ENCODE peak calls at places on chromosomes 1 and 21, in five cellular contexts. H is GM23248, Q is neural progenitor cell, X is PC-3, B is SK-N-SH. T is an unnamed sample.
A peak's percentile ranks its signal among the peaks of the same experiment; 100 is the strongest.

GRCh38 chr1:207032528-207033017 is at the start of gene C1orf116:
- DNase-seq in H (no peak), Q (peak; percentile 61), X (peak; percentile 99), B (no peak), T (peak; percentile 97)

GRCh38 chr1:209560952-209561351 is 22.6 kb upstream of the CAMK1G start:
- DNase-seq in H (no peak), Q (no peak), X (no peak), B (peak; percentile 35), T (no peak)

GRCh38 chr1:241736387-241736786 is 84.3 kb downstream of the WDR64 start:
- DNase-seq in H (no peak), Q (peak; percentile 15), X (no peak), B (no peak), T (peak; percentile 23)

GRCh38 chr1:51663105-51663504 is 46.2 kb downstream of the OSBPL9 start:
- DNase-seq in H (no peak), Q (no peak), X (no peak), B (no peak), T (no peak)

GRCh38 chr1:242199861-242200458 is 201.1 kb upstream of the MAP1LC3C start:
- DNase-seq in H (no peak), Q (no peak), X (no peak), B (no peak), T (no peak)

GRCh38 chr1:23450894-23451293 is 26.3 kb upstream of the TCEA3 start:
- DNase-seq in H (no peak), Q (no peak), X (no peak), B (no peak), T (no peak)

GRCh38 chr1:19367584-19368041 is 55.5 kb downstream of the SLC66A1 start:
- DNase-seq in H (no peak), Q (no peak), X (no peak), B (peak; percentile 64), T (no peak)

GRCh38 chr1:28775121-28775942 is 36.6 kb upstream of the OPRD1 start:
- DNase-seq in H (peak; percentile 72), Q (peak; percentile 23), X (no peak), B (no peak), T (peak; percentile 89)

GRCh38 chr1:38905985-38906384 is 24.6 kb upstream of the GJA9 start:
- DNase-seq in H (no peak), Q (no peak), X (no peak), B (no peak), T (no peak)

GRCh38 chr1:10979483-10979920 is 33.0 kb upstream of the TARDBP start:
- DNase-seq in H (peak; percentile 50), Q (peak; percentile 50), X (no peak), B (no peak), T (no peak)

GRCh38 chr1:223219846-223220610 is 77.0 kb upstream of the TLR5 start:
- DNase-seq in H (no peak), Q (no peak), X (no peak), B (no peak), T (no peak)

GRCh38 chr1:168811213-168811612 is 82.2 kb upstream of the DPT start:
- DNase-seq in H (peak; percentile 17), Q (no peak), X (no peak), B (no peak), T (no peak)

GRCh38 chr21:45941338-45941710 is 40.2 kb upstream of the COL6A1 start:
- DNase-seq in H (no peak), Q (no peak), X (no peak), B (peak; percentile 21), T (no peak)

GRCh38 chr1:111563619-111564018 is 56.0 kb upstream of the RAP1A start:
- DNase-seq in H (peak; percentile 87), Q (no peak), X (peak; percentile 81), B (no peak), T (no peak)

GRCh38 chr1:179121159-179121938 is 39.5 kb downstream of the TOR3A start:
- DNase-seq in H (peak; percentile 72), Q (peak; percentile 44), X (peak; percentile 68), B (peak; percentile 42), T (peak; percentile 79)

GRCh38 chr1:109425391-109425790 is 857 bp downstream of the PSMA5 start:
- DNase-seq in H (peak; percentile 54), Q (no peak), X (peak; percentile 13), B (no peak), T (peak; percentile 8)

GRCh38 chr21:27772816-27773215 is 805.9 kb upstream of the ADAMTS5 start:
- DNase-seq in H (peak; percentile 27), Q (no peak), X (no peak), B (no peak), T (no peak)

GRCh38 chr1:53548031-53548491 is 88.9 kb downstream of the DMRTB1 start:
- DNase-seq in H (no peak), Q (no peak), X (no peak), B (peak; percentile 10), T (no peak)

GRCh38 chr1:184513421-184513820 is 126.6 kb downstream of the C1orf21 start:
- DNase-seq in H (no peak), Q (no peak), X (no peak), B (no peak), T (peak; percentile 26)

GRCh38 chr1:2393471-2393877 is 1.8 kb downstream of the RER1 start:
- DNase-seq in H (no peak), Q (no peak), X (no peak), B (no peak), T (no peak)

GRCh38 chr21:28821276-28822063 is 171.2 kb downstream of the LTN1 start:
- DNase-seq in H (peak; percentile 5), Q (no peak), X (peak; percentile 36), B (no peak), T (no peak)

GRCh38 chr1:31843506-31843905 is 27.7 kb upstream of the SPOCD1 start:
- DNase-seq in H (peak; percentile 97), Q (no peak), X (peak; percentile 41), B (no peak), T (peak; percentile 19)

GRCh38 chr1:86868477-86868876 is 45.4 kb downstream of the SELENOF start:
- DNase-seq in H (peak; percentile 46), Q (no peak), X (no peak), B (no peak), T (no peak)

GRCh38 chr1:29521438-29521715 is 285.1 kb downstream of the PTPRU start:
- DNase-seq in H (no peak), Q (no peak), X (no peak), B (no peak), T (no peak)

GRCh38 chr1:17596186-17596585 is 56.7 kb downstream of the ARHGEF10L start:
- DNase-seq in H (no peak), Q (no peak), X (no peak), B (no peak), T (no peak)

GRCh38 chr1:238469146-238469601 is 578.5 kb upstream of the ZP4 start:
- DNase-seq in H (peak; percentile 26), Q (no peak), X (no peak), B (no peak), T (no peak)

GRCh38 chr1:147478556-147478955 is 62.7 kb upstream of the BCL9 start:
- DNase-seq in H (peak; percentile 6), Q (no peak), X (peak; percentile 96), B (no peak), T (no peak)

GRCh38 chr1:155648207-155649147 is 38.5 kb downstream of the MSTO1 start:
- DNase-seq in H (peak; percentile 92), Q (peak; percentile 78), X (peak; percentile 93), B (peak; percentile 20), T (peak; percentile 60)

GRCh38 chr1:90133133-90133532 is 138.2 kb downstream of the ZNF326 start:
- DNase-seq in H (peak; percentile 16), Q (peak; percentile 80), X (peak; percentile 62), B (peak; percentile 24), T (peak; percentile 83)

GRCh38 chr1:44112486-44112885 is 6.1 kb upstream of the KLF17 start:
- DNase-seq in H (peak; percentile 50), Q (no peak), X (peak; percentile 6), B (no peak), T (no peak)
- TF ChIP-seq EZH2phosphoT487 in H (no peak), Q (no peak), X (no peak), B (no peak), T (no peak)

GRCh38 chr1:162006081-162006480 is 17.6 kb downstream of the OLFML2B start:
- DNase-seq in H (no peak), Q (no peak), X (no peak), B (no peak), T (no peak)

GRCh38 chr1:162004441-162004950 is 19.2 kb downstream of the OLFML2B start:
- DNase-seq in H (no peak), Q (no peak), X (no peak), B (no peak), T (no peak)

GRCh38 chr1:162003825-162004205 is 19.9 kb downstream of the OLFML2B start:
- DNase-seq in H (peak; percentile 91), Q (no peak), X (peak; percentile 97), B (no peak), T (no peak)

GRCh38 chr1:162000053-162000420 is 23.6 kb downstream of the OLFML2B start:
- DNase-seq in H (no peak), Q (no peak), X (no peak), B (no peak), T (no peak)

DNA sequence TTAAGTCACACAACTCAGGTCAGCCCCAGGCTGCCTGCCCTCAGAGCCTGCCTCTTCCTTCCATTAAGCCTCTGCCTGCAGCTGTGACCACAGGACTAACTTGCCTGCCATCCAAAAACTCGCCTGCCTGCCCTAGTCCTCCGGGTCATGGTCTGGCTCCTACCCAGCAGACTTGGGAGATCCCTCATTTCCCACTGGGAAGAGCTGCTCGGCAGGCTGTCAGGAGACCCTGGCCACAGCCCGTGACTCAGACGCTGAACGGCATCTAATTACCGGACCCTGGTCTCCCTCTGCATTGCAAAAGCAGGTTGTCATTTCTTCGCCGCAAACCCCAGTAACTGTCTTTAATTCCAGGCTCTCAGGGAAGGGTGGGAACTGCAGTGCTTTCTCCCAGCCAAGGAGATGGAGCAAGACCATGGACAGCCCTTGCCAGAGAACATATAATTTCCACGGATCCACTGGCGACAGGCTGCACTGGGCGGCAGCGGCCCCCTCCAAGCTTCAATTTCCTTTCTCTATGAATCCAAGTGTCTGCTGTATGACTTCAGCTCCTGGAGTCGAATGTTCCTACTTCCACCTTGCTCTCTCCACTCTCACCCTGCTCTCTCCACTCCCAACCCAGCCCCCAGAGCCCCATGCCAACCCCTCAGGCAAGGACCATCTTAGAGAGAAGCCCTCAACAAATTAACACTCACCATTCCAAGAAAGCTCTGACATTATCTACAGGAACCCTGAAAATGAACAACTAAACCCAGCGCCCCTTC is 20.4 kb downstream of the OLFML2B start:
- DNase-seq in H (peak; percentile 95), Q (no peak), X (peak; percentile 99), B (no peak), T (no peak)
- H2AFZ ChIP-seq in H (peak overlapping the region; percentile 14), Q (no peak overlapping the region), X (peak overlapping the region; percentile 51), B (no peak overlapping the region), T (no peak overlapping the region)

DNA sequence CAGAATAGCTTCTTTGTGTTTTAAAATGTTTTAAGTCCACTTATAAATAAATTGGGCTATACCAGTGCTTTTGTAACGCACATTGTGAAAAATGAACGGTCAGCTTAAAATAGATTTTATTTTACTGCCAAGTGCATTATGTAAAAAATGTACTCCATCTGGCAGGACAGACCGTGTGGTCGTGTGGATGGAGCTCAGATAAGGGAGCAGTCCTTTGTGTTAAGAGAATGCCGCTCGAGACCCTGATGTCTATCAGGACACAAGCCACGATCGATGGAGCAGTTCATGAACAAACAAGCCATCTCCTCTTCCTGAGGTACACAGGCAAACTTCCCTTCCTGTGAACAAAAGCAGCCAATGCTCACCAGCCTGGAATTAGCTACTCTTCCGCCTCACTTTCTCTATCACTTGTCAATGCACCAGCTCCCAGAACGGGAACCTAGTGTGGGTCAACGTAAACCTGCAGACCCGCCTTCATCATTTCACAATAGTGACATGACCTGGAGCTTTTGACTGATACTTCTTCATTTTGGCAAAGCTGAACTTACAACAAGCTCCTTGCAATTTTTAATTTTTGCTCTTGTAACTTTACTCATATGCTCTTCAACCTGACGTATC is 243.5 kb downstream of the TGFB2 start:
- DNase-seq in H (no peak), Q (no peak), X (no peak), B (no peak), T (no peak)
- TF ChIP-seq EZH2phosphoT487 in H (no peak), Q (no peak), X (no peak), B (no peak), T (no peak)

GRCh38 chr1:100713636-100714035 is 5.9 kb upstream of the VCAM1 start:
- DNase-seq in H (no peak), Q (no peak), X (peak; percentile 49), B (no peak), T (no peak)
- H2AFZ ChIP-seq in H (no peak overlapping the region), Q (peak overlapping the region; percentile 51), X (no peak overlapping the region), B (peak overlapping the region; percentile 8), T (no peak overlapping the region)

T was measured in GM23338.